ENCODE peak calls at places on chromosomes 12 and 14, in four cellular contexts. M is lower lobe of right lung, Y is HCT116, F is K562. D is an unnamed sample.

GRCh38 chr14:54562334-54562733 is 4.6 kb upstream of the SAMD4A start:
- DNase-seq in M (no peak), F (peak), Y (no peak), D (no peak)

GRCh38 chr12:112183141-112183581 is 57.8 kb downstream of the TRAFD1 start:
- DNase-seq in Y (no peak), M (no peak), F (peak), D (no peak)

GRCh38 chr12:186006-186625 is 27.8 kb downstream of the SLC6A12 start:
- DNase-seq in Y (no peak), F (no peak), M (no peak), D (no peak)

GRCh38 chr12:91215940-91216454 is 33.4 kb upstream of the DCN start:
- DNase-seq in M (no peak), Y (no peak), F (no peak), D (no peak)

GRCh38 chr12:52645120-52645761 is 6.8 kb downstream of the KRT2 start:
- DNase-seq in M (no peak), Y (no peak), F (peak), D (no peak)

GRCh38 chr12:66196806-66197205 is 7.8 kb downstream of the IRAK3 start:
- DNase-seq in Y (no peak), F (no peak), M (no peak), D (no peak)

GRCh38 chr12:67370979-67371378 is 101.8 kb downstream of the CAND1 start:
- DNase-seq in F (no peak), Y (no peak), M (no peak), D (no peak)

GRCh38 chr12:95114766-95115450 is 41.5 kb upstream of the NR2C1 start:
- DNase-seq in M (no peak), Y (no peak), F (no peak), D (no peak)

GRCh38 chr12:111606651-111607232 is 7.6 kb upstream of the ATXN2 start:
- DNase-seq in M (no peak), F (no peak), Y (no peak), D (no peak)

GRCh38 chr14:71803539-71804260 is 128.5 kb upstream of the RGS6 start:
- DNase-seq in Y (peak), M (no peak), F (no peak), D (no peak)

GRCh38 chr12:6214633-6215032 is 14.4 kb downstream of the CD9 start:
- DNase-seq in M (no peak), Y (no peak), F (no peak), D (no peak)

GRCh38 chr12:22981711-22982110 is 356.7 kb downstream of the ETNK1 start:
- DNase-seq in Y (no peak), M (no peak), F (peak), D (peak)
- TF ChIP-seq CTCF in Y (no peak), M (no peak), F (peak), D (peak)

GRCh38 chr14:104218361-104219180 is 80.2 kb downstream of the KIF26A start:
- DNase-seq in M (peak), Y (no peak), F (no peak), D (no peak)

GRCh38 chr14:104219731-104220224 is 81.4 kb downstream of the KIF26A start:
- DNase-seq in Y (no peak), M (peak), F (no peak), D (no peak)

GRCh38 chr14:104221071-104221625 is 82.8 kb downstream of the KIF26A start:
- DNase-seq in Y (no peak), M (peak), F (no peak), D (no peak)

GRCh38 chr14:104221636-104222375 is 83.4 kb downstream of the KIF26A start:
- DNase-seq in F (no peak), M (peak), Y (no peak), D (no peak)

GRCh38 chr14:104220225-104221070 is 82.1 kb downstream of the KIF26A start:
- DNase-seq in M (peak), Y (no peak), F (peak), D (no peak)
- H3K4me3 ChIP-seq in M (no peak), Y (no peak), F (no peak), D (no peak)

DNA sequence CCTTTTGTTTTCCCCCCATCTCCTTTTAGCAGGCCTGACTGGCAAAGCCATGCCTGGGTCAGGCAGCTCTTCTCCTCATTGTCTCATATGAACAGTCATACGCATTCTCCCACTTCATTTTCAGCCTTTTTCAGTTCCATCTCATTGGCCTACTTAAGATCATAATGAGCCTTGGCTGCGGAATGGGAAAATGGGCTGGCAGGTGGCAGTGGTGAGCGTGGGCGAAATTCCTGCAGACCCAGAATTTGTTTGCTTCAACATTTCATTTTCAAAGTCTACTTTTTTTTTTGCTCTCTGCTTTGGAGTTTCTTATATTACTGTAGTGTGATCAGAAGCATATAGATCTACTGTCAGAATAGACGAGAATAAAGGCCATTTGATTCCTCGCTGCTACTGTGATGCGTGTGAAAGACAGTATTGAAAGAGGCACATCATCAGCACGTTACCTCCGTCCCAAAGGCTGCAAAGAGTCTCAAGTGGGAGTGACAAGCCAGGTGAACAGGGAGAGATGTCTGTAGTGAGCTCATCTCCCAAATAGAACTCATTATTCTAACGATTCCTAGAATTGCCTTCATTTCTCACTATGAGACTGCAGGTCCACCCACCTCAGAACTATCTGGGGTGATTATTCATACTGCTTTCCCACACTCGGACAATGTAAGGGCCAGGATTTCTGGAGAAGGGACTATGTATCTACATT is 73.7 kb downstream of the TBK1 start:
- DNase-seq in Y (no peak), F (no peak), M (no peak), D (no peak)
- TF ChIP-seq CTCF in Y (no peak), F (no peak), M (no peak), D (peak)

DNA sequence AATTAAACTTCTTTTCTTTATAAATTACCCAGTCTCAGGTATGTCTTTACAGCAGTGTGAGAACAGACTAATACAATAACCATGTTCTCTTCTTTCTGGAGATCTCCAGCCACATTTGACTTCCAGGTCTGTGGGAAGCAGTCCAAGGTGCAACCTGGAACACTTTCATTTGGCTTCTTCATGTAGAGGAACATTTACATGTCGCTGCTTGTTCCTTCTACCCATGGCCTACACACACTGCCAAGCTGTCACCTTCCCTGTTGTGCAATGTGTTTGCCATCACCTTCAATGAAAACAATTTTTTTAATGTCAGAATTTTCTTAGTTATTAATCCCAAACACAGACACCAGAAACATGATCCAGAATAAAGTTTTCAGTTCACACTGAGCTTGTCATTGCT is 104.7 kb downstream of the PRKCH start:
- DNase-seq in Y (no peak), F (no peak), M (no peak), D (no peak)
- H3K4me3 ChIP-seq in Y (no peak), F (no peak), M (no peak), D (no peak)

DNA sequence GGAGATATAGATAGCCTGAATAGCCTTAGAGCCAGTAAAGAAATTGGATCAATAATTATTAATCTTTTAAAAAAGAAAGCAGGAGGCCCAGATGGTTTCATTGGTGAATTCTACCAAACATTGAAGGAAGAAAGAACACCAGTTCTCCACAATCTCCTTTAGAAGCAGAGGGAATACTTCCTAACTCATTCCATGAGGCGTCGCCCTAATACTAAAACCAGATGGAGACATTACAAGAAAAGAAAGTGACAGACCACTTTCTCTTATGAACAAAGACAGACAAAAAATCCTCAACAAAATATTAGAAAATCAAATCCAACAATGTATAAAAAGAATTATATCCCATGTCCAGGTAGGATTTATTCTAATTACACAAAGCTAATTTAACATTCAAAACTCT is 362.6 kb downstream of the BCAT1 start:
- DNase-seq in M (no peak), F (peak), Y (no peak), D (no peak)
- TF ChIP-seq CTCF in M (no peak), F (peak), Y (no peak), D (no peak)